ENCODE peak calls at places on chromosomes 7 and 10, in nine cellular contexts. X is M059J; U is HTR-8/SVneo; H is HT-29; E is body of pancreas; P is naive B cell; B is stimulated activated CD4-positive, alpha-beta T cell treated with anti-CD3 and anti-CD28 coated beads, Interleukin-15, amount 100 ng/mL, for 24 hours; Z is AML-193; C is Ammon's horn. D is an unnamed sample.

GRCh38 chr7:78134256-78134655 is 335.7 kb downstream of the PHTF2 start:
- DNase-seq in X (peak; percentile 88), U (peak; percentile 21), H (peak; percentile 44), E (no peak), P (no peak), B (no peak), Z (peak; percentile 14), C (no peak), D (no peak)

GRCh38 chr10:129964611-129965417 is 740 bp upstream of the EBF3 start:
- DNase-seq in X (no peak), U (no peak), H (no peak), E (no peak), P (no peak), B (no peak), Z (no peak), C (no peak), D (no peak)

GRCh38 chr10:79352035-79352595 is 4.8 kb downstream of the PPIF start:
- DNase-seq in X (no peak), U (no peak), H (no peak), E (no peak), P (no peak), B (no peak), Z (no peak), C (no peak), D (no peak)

GRCh38 chr7:88302486-88302885 is 4.2 kb downstream of the STEAP4 start:
- DNase-seq in X (peak; percentile 55), U (no peak), H (no peak), E (no peak), P (no peak), B (no peak), Z (no peak), C (no peak), D (no peak)

GRCh38 chr10:94327649-94328048 is 35.1 kb downstream of the NOC3L start:
- DNase-seq in X (no peak), U (no peak), H (no peak), E (no peak), P (no peak), B (no peak), Z (no peak), C (no peak), D (no peak)

GRCh38 chr7:44393238-44394111 is 68.1 kb upstream of the CAMK2B start:
- DNase-seq in X (no peak), U (no peak), H (no peak), E (no peak), P (no peak), B (no peak), Z (no peak), C (no peak), D (no peak)

GRCh38 chr7:19144661-19145428 is at the start of gene FERD3L:
- DNase-seq in X (no peak), U (no peak), H (no peak), E (no peak), P (no peak), B (no peak), Z (no peak), C (no peak), D (no peak)

GRCh38 chr7:100419660-100420226 is 8.8 kb downstream of the ZCWPW1 start:
- DNase-seq in X (no peak), U (no peak), H (no peak), E (no peak), P (no peak), B (no peak), Z (no peak), C (no peak), D (no peak)

GRCh38 chr7:5283421-5284303 is 919 bp downstream of the SLC29A4 start:
- DNase-seq in X (no peak), U (no peak), H (no peak), E (peak; percentile 40), P (no peak), B (no peak), Z (no peak), C (no peak), D (no peak)

GRCh38 chr7:1651031-1651446 is 19.0 kb upstream of the ELFN1 start:
- DNase-seq in X (no peak), U (no peak), H (no peak), E (no peak), P (no peak), B (no peak), Z (no peak), C (no peak), D (no peak)

GRCh38 chr7:82164813-82165212 is 278.8 kb downstream of the CACNA2D1 start:
- DNase-seq in X (peak; percentile 41), U (no peak), H (no peak), E (no peak), P (no peak), B (no peak), Z (no peak), C (peak; percentile 74), D (no peak)

GRCh38 chr10:117165557-117166419 is 27.7 kb upstream of the VAX1 start:
- DNase-seq in X (peak; percentile 43), U (peak; percentile 41), H (no peak), E (peak; percentile 45), P (no peak), B (peak; percentile 46), Z (no peak), C (peak; percentile 55), D (peak; percentile 56)

GRCh38 chr7:133934262-133934973 is 192.7 kb upstream of the LRGUK start:
- DNase-seq in X (peak; percentile 54), U (no peak), H (no peak), E (no peak), P (no peak), B (no peak), Z (no peak), C (no peak), D (no peak)

GRCh38 chr10:43691503-43691902 is 42.8 kb upstream of the ZNF32 start:
- DNase-seq in X (peak; percentile 82), U (no peak), H (no peak), E (no peak), P (no peak), B (no peak), Z (no peak), C (no peak), D (no peak)

GRCh38 chr7:100477871-100478248 is 1.2 kb downstream of the TSC22D4 start:
- DNase-seq in X (no peak), U (no peak), H (no peak), E (no peak), P (no peak), B (no peak), Z (no peak), C (no peak), D (no peak)

GRCh38 chr10:108775911-108776475 is 1147.3 kb downstream of the XPNPEP1 start:
- DNase-seq in X (no peak), U (no peak), H (no peak), E (no peak), P (no peak), B (no peak), Z (no peak), C (no peak), D (no peak)

GRCh38 chr7:1675036-1675671 is 5.1 kb downstream of the ELFN1 start:
- DNase-seq in X (no peak), U (no peak), H (no peak), E (no peak), P (no peak), B (no peak), Z (no peak), C (no peak), D (no peak)

GRCh38 chr7:85041599-85042216 is 145.1 kb downstream of the SEMA3D start:
- DNase-seq in X (peak; percentile 76), U (peak; percentile 6), H (peak; percentile 91), E (peak; percentile 69), P (peak; percentile 41), B (peak; percentile 40), Z (peak; percentile 58), C (peak; percentile 76), D (peak; percentile 65)

GRCh38 chr10:49119746-49120145 is 4.4 kb upstream of the VSTM4 start:
- DNase-seq in X (peak; percentile 42), U (no peak), H (no peak), E (no peak), P (no peak), B (no peak), Z (no peak), C (no peak), D (no peak)

GRCh38 chr7:91941450-91941849 is 788 bp downstream of the AKAP9 start:
- DNase-seq in X (peak; percentile 45), U (no peak), H (peak; percentile 59), E (peak; percentile 57), P (peak; percentile 31), B (peak; percentile 48), Z (peak; percentile 18), C (peak; percentile 74), D (peak; percentile 16)

GRCh38 chr7:111401516-111401915 is 160.8 kb downstream of the IMMP2L start:
- DNase-seq in X (no peak), U (no peak), H (no peak), E (no peak), P (no peak), B (no peak), Z (no peak), C (no peak), D (no peak)

GRCh38 chr7:73668103-73668937 is 689 bp downstream of the VPS37D start:
- DNase-seq in X (no peak), U (no peak), H (no peak), E (no peak), P (no peak), B (no peak), Z (no peak), C (no peak), D (no peak)

GRCh38 chr7:30143748-30144251 is 9.0 kb downstream of the MTURN start:
- DNase-seq in X (peak; percentile 76), U (no peak), H (no peak), E (no peak), P (no peak), B (no peak), Z (no peak), C (no peak), D (no peak)

GRCh38 chr7:27151341-27151944 is 940 bp downstream of the HOXA3 start:
- DNase-seq in X (peak; percentile 18), U (no peak), H (no peak), E (no peak), P (no peak), B (no peak), Z (no peak), C (no peak), D (no peak)